ENCODE peak calls at places on chromosomes 7 and 10, in five cellular contexts. One of them, this sample, is unnamed.

GRCh38 chr7:134245253-134245652 is 71.5 kb downstream of the SLC35B4 start:
- DNase-seq in testis: no peak
- DNase-seq in adrenal gland: no peak
- DNase-seq in uterus: no peak
- DNase-seq in transverse colon: no peak
- DNase-seq in this sample: no peak

GRCh38 chr10:35908451-35908850 is 266.4 kb upstream of the FZD8 start:
- DNase-seq in testis: no peak
- DNase-seq in transverse colon: no peak
- DNase-seq in adrenal gland: no peak
- DNase-seq in uterus: no peak
- DNase-seq in this sample: no peak

GRCh38 chr7:42194218-42194617 is 42.8 kb downstream of the GLI3 start:
- DNase-seq in transverse colon: no peak
- DNase-seq in adrenal gland: no peak
- DNase-seq in uterus: no peak
- DNase-seq in testis: peak
- DNase-seq in this sample: no peak

GRCh38 chr7:107938448-107939250 is 47.7 kb downstream of the DLD start:
- DNase-seq in adrenal gland: no peak
- DNase-seq in uterus: peak
- DNase-seq in testis: peak
- DNase-seq in transverse colon: no peak
- DNase-seq in this sample: no peak

GRCh38 chr10:3874988-3875841 is 90.2 kb upstream of the KLF6 start:
- DNase-seq in transverse colon: peak
- DNase-seq in adrenal gland: no peak
- DNase-seq in uterus: no peak
- DNase-seq in testis: no peak
- DNase-seq in this sample: no peak

GRCh38 chr7:131540491-131541162 is 15.8 kb downstream of the PODXL start:
- DNase-seq in uterus: no peak
- DNase-seq in transverse colon: no peak
- DNase-seq in testis: peak
- DNase-seq in adrenal gland: no peak
- DNase-seq in this sample: no peak

GRCh38 chr10:118045842-118046490 is 775 bp downstream of the RAB11FIP2 start:
- DNase-seq in uterus: peak
- DNase-seq in testis: peak
- DNase-seq in transverse colon: peak
- DNase-seq in adrenal gland: peak
- DNase-seq in this sample: peak

GRCh38 chr7:43071604-43072003 is 40.8 kb upstream of the HECW1 start:
- DNase-seq in adrenal gland: no peak
- DNase-seq in transverse colon: no peak
- DNase-seq in testis: peak
- DNase-seq in uterus: no peak
- DNase-seq in this sample: peak

GRCh38 chr10:1638889-1639418 is 98.4 kb downstream of the ADARB2 start:
- DNase-seq in testis: no peak
- DNase-seq in uterus: no peak
- DNase-seq in transverse colon: no peak
- DNase-seq in adrenal gland: no peak
- DNase-seq in this sample: no peak

GRCh38 chr10:116850058-116850611 is 836 bp downstream of the ENO4 start:
- DNase-seq in transverse colon: no peak
- DNase-seq in testis: no peak
- DNase-seq in uterus: no peak
- DNase-seq in adrenal gland: no peak
- DNase-seq in this sample: no peak

GRCh38 chr10:62636825-62637248 is 167.7 kb upstream of the ADO start:
- DNase-seq in uterus: no peak
- DNase-seq in transverse colon: no peak
- DNase-seq in testis: no peak
- DNase-seq in adrenal gland: no peak
- DNase-seq in this sample: no peak

GRCh38 chr7:127189074-127189473 is 63.7 kb downstream of the GRM8 start:
- DNase-seq in uterus: no peak
- DNase-seq in transverse colon: no peak
- DNase-seq in adrenal gland: no peak
- DNase-seq in testis: no peak
- DNase-seq in this sample: no peak

GRCh38 chr10:42952358-42952757 is 124.5 kb upstream of the RET start:
- DNase-seq in testis: peak
- DNase-seq in adrenal gland: no peak
- DNase-seq in uterus: peak
- DNase-seq in transverse colon: no peak
- DNase-seq in this sample: no peak

GRCh38 chr10:91931526-91932190 is 8.1 kb downstream of the BTAF1 start:
- DNase-seq in adrenal gland: peak
- DNase-seq in testis: no peak
- DNase-seq in transverse colon: no peak
- DNase-seq in uterus: no peak
- DNase-seq in this sample: no peak

GRCh38 chr10:51445587-51445986 is 253.8 kb downstream of the CSTF2T start:
- DNase-seq in transverse colon: no peak
- DNase-seq in adrenal gland: no peak
- DNase-seq in testis: no peak
- DNase-seq in uterus: no peak
- DNase-seq in this sample: no peak

GRCh38 chr7:129970816-129971215 is 18.1 kb upstream of the UBE2H start:
- DNase-seq in adrenal gland: no peak
- DNase-seq in transverse colon: peak
- DNase-seq in uterus: no peak
- DNase-seq in testis: no peak
- DNase-seq in this sample: no peak

GRCh38 chr7:38107486-38107893 is 70.6 kb upstream of the STARD3NL start:
- DNase-seq in uterus: peak
- DNase-seq in testis: peak
- DNase-seq in adrenal gland: peak
- DNase-seq in transverse colon: peak
- DNase-seq in this sample: peak

GRCh38 chr10:47088656-47089354 is 177.6 kb downstream of the PTPN20 start:
- DNase-seq in testis: no peak
- DNase-seq in transverse colon: no peak
- DNase-seq in uterus: no peak
- DNase-seq in adrenal gland: no peak
- DNase-seq in this sample: no peak

GRCh38 chr10:110431659-110432058 is 66.0 kb upstream of the DUSP5 start:
- DNase-seq in uterus: no peak
- DNase-seq in transverse colon: no peak
- DNase-seq in adrenal gland: no peak
- DNase-seq in testis: no peak
- DNase-seq in this sample: no peak

GRCh38 chr10:24784923-24785322 is 61.2 kb upstream of the ARHGAP21 start:
- DNase-seq in uterus: no peak
- DNase-seq in transverse colon: no peak
- DNase-seq in adrenal gland: no peak
- DNase-seq in testis: no peak
- DNase-seq in this sample: no peak

GRCh38 chr10:64732372-64732715 is 1211.1 kb downstream of the REEP3 start:
- DNase-seq in transverse colon: no peak
- DNase-seq in adrenal gland: no peak
- DNase-seq in testis: no peak
- DNase-seq in uterus: no peak
- DNase-seq in this sample: no peak

GRCh38 chr7:2936301-2936700 is 92.2 kb upstream of the GNA12 start:
- DNase-seq in transverse colon: no peak
- DNase-seq in testis: no peak
- DNase-seq in uterus: no peak
- DNase-seq in adrenal gland: no peak
- DNase-seq in this sample: no peak

GRCh38 chr10:34964166-34964800 is 125.9 kb downstream of the CUL2 start:
- DNase-seq in uterus: no peak
- DNase-seq in testis: no peak
- DNase-seq in adrenal gland: no peak
- DNase-seq in transverse colon: no peak
- DNase-seq in this sample: no peak

GRCh38 chr10:132539431-132539839 is 1.8 kb downstream of the INPP5A start:
- DNase-seq in adrenal gland: peak
- DNase-seq in transverse colon: peak
- DNase-seq in testis: no peak
- DNase-seq in uterus: no peak
- DNase-seq in this sample: no peak
- TF ChIP-seq POLR2A in adrenal gland: peak
- TF ChIP-seq POLR2A in transverse colon: no peak
- TF ChIP-seq POLR2A in testis: no peak
- TF ChIP-seq POLR2A in uterus: no peak
- TF ChIP-seq POLR2A in this sample: no peak

GRCh38 chr7:139733751-139734150 is 44.0 kb downstream of the HIPK2 start:
- DNase-seq in testis: no peak
- DNase-seq in transverse colon: no peak
- DNase-seq in adrenal gland: no peak
- DNase-seq in uterus: no peak
- DNase-seq in this sample: no peak
- TF ChIP-seq POLR2A in testis: no peak
- TF ChIP-seq POLR2A in transverse colon: no peak
- TF ChIP-seq POLR2A in adrenal gland: no peak
- TF ChIP-seq POLR2A in uterus: no peak
- TF ChIP-seq POLR2A in this sample: no peak

DNA sequence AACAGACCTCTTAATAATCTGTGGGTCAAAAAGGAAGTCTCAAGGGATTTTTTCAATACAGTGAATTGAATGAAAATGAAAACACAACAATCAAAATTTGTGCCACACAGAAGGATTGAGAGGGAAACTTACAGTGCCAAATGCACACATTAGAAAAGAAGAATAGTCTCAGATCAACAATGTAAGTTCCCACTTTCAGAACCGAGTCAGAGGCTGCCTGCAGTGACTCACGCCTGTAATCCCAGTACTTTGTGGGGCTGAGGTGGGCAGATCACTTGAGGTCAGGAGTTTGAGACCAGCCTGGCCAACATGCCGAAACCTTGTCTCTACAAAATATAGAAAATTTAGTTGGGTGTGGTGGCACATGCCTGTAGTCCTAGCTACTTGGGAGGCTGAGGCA is 12.5 kb upstream of the KEL start:
- DNase-seq in uterus: no peak
- DNase-seq in testis: no peak
- DNase-seq in adrenal gland: no peak
- DNase-seq in transverse colon: no peak
- DNase-seq in this sample: no peak
- TF ChIP-seq POLR2A in uterus: no peak
- TF ChIP-seq POLR2A in testis: no peak
- TF ChIP-seq POLR2A in adrenal gland: no peak
- TF ChIP-seq POLR2A in transverse colon: no peak
- TF ChIP-seq POLR2A in this sample: no peak

GRCh38 chr10:11209810-11210141 is 192.1 kb downstream of the CELF2 start:
- DNase-seq in uterus: no peak
- DNase-seq in adrenal gland: no peak
- DNase-seq in transverse colon: no peak
- DNase-seq in testis: no peak
- DNase-seq in this sample: no peak
- TF ChIP-seq POLR2A in uterus: no peak
- TF ChIP-seq POLR2A in adrenal gland: no peak
- TF ChIP-seq POLR2A in transverse colon: no peak
- TF ChIP-seq POLR2A in testis: no peak
- TF ChIP-seq POLR2A in this sample: no peak

DNA sequence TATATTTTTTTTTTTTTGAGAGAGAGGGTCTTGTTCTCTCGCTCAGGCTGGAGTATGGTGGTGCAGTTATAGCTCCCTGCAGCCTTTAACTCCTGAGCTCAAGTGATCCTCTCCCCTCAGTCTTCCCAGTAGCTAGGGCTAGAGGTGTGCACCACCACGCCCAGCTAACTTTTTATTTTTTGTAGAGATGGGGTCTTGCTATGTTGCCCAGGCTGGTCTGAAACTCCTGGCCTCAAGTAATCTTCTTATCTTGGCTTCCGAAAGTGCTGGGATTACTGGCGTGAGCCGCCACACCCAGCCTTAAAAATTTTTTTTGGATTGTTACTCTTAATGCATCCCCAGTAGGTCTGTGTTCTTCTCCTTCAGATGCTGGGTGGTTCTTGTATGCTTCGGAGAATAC is 4.2 kb downstream of the UBTD1 start:
- DNase-seq in uterus: no peak
- DNase-seq in transverse colon: no peak
- DNase-seq in adrenal gland: no peak
- DNase-seq in testis: no peak
- DNase-seq in this sample: no peak
- TF ChIP-seq POLR2A in uterus: no peak
- TF ChIP-seq POLR2A in transverse colon: no peak
- TF ChIP-seq POLR2A in adrenal gland: no peak
- TF ChIP-seq POLR2A in testis: no peak
- TF ChIP-seq POLR2A in this sample: no peak

This sample was measured in erythroblast.